ENCODE peak calls at places on chromosomes 7 and 10, in four cellular contexts. L is osteocyte, R is NCI-H1105 treated with DMSO at 0.1 percent for 48 hours, G is hippocampal formation. S is an unnamed sample.

GRCh38 chr7:24435002-24435401 is 138.2 kb upstream of the PALS2 start:
- DNase-seq in L (no peak), R (no peak), G (no peak), S (no peak)

GRCh38 chr7:12549106-12549505 is 21.4 kb upstream of the SCIN start:
- DNase-seq in L (no peak), G (no peak), R (no peak), S (no peak)

GRCh38 chr10:72953687-72954086 is 919 bp downstream of the PLA2G12B start:
- DNase-seq in R (no peak), G (no peak), L (no peak), S (no peak)

GRCh38 chr10:29946953-29947700 is 112.3 kb downstream of the JCAD start:
- DNase-seq in L (peak; percentile 87), R (no peak), G (no peak), S (no peak)

GRCh38 chr10:123136221-123136805 is 543 bp downstream of the HMX3 start:
- DNase-seq in R (no peak), G (no peak), L (peak; percentile 71), S (no peak)

GRCh38 chr7:27148776-27149641 is 1.4 kb upstream of the HOXA6 start:
- DNase-seq in G (no peak), L (no peak), R (peak; percentile 41), S (no peak)

GRCh38 chr7:121395494-121395960 is 581 bp downstream of the FAM3C start:
- DNase-seq in L (no peak), G (no peak), R (peak; percentile 65), S (peak; percentile 19)

GRCh38 chr7:99469381-99470065 is 3.2 kb upstream of the ZNF789 start:
- DNase-seq in R (no peak), G (no peak), L (no peak), S (no peak)

GRCh38 chr7:1941464-1942025 is 271.5 kb downstream of the ELFN1 start:
- DNase-seq in R (no peak), G (no peak), L (no peak), S (no peak)

GRCh38 chr7:115840702-115841101 is 189.9 kb downstream of the TFEC start:
- DNase-seq in G (no peak), L (no peak), R (no peak), S (no peak)

GRCh38 chr10:35194906-35195305 is 68.3 kb downstream of the CREM start:
- DNase-seq in R (no peak), G (no peak), L (no peak), S (peak; percentile 79)

GRCh38 chr10:70126700-70127395 is 5.8 kb downstream of the AIFM2 start:
- DNase-seq in G (no peak), L (no peak), R (no peak), S (no peak)

GRCh38 chr7:22194633-22195273 is 162.2 kb downstream of the RAPGEF5 start:
- DNase-seq in R (no peak), G (peak; percentile 40), L (no peak), S (no peak)

GRCh38 chr7:99197498-99197897 is 10.4 kb downstream of the KPNA7 start:
- DNase-seq in L (no peak), G (no peak), R (no peak), S (no peak)

GRCh38 chr7:83427929-83428328 is 221.0 kb downstream of the SEMA3E start:
- DNase-seq in L (no peak), R (peak; percentile 48), G (no peak), S (no peak)

GRCh38 chr10:3784510-3785250 is at the start of gene KLF6:
- DNase-seq in G (no peak), R (peak; percentile 3), L (peak; percentile 90), S (peak; percentile 21)

GRCh38 chr7:43679210-43680068 is 49.9 kb downstream of the COA1 start:
- DNase-seq in L (no peak), G (no peak), R (no peak), S (no peak)

S was measured in SK-MEL-5.